ENCODE peak calls at places on chromosomes 4 and X, in five cellular contexts. I is dorsolateral prefrontal cortex; J is CD4-positive, alpha-beta T cell; F is aorta; P is lower lobe of right lung. Q is an unnamed sample.

GRCh38 chrX:121333942-121334341 is 286.5 kb downstream of the GLUD2 start:
- DNase-seq in I (no peak), J (no peak), F (no peak), P (no peak), Q (no peak)

GRCh38 chr4:113657834-113658233 is 103.7 kb downstream of the CAMK2D start:
- DNase-seq in I (no peak), J (no peak), F (no peak), P (no peak), Q (no peak)

GRCh38 chr4:58149404-58150085 is 1039.4 kb upstream of the IGFBP7 start:
- DNase-seq in I (no peak), J (no peak), F (peak), P (no peak), Q (no peak)

GRCh38 chrX:40831750-40832149 is 96.4 kb upstream of the MED14 start:
- DNase-seq in I (no peak), J (no peak), F (no peak), P (no peak), Q (no peak)

GRCh38 chr4:141142423-141142822 is 9.2 kb upstream of the RNF150 start:
- DNase-seq in I (no peak), J (no peak), F (no peak), P (no peak), Q (no peak)

GRCh38 chr4:14254252-14254651 is 626.7 kb upstream of the BOD1L1 start:
- DNase-seq in I (peak), J (no peak), F (no peak), P (peak), Q (peak)

GRCh38 chrX:109537324-109537665 is 651 bp downstream of the NXT2 start:
- DNase-seq in I (no peak), J (peak), F (no peak), P (no peak), Q (no peak)

GRCh38 chr4:56128231-56128630 is 179.5 kb downstream of the CEP135 start:
- DNase-seq in I (no peak), J (no peak), F (no peak), P (no peak), Q (no peak)

GRCh38 chrX:42269186-42269585 is 345.8 kb upstream of the CASK start:
- DNase-seq in I (no peak), J (no peak), F (no peak), P (no peak), Q (no peak)

GRCh38 chrX:134806707-134807038 is 148.4 kb upstream of the PLAC1 start:
- DNase-seq in I (no peak), J (no peak), F (no peak), P (no peak), Q (no peak)

GRCh38 chrX:134803060-134803459 is 144.8 kb upstream of the PLAC1 start:
- DNase-seq in I (no peak), J (no peak), F (no peak), P (no peak), Q (no peak)

GRCh38 chrX:134804779-134805178 is 146.5 kb upstream of the PLAC1 start:
- DNase-seq in I (no peak), J (no peak), F (no peak), P (no peak), Q (no peak)

GRCh38 chrX:134801267-134801666 is 143.0 kb upstream of the PLAC1 start:
- DNase-seq in I (no peak), J (no peak), F (no peak), P (no peak), Q (no peak)

GRCh38 chrX:134803551-134804183 is 145.4 kb upstream of the PLAC1 start:
- DNase-seq in I (no peak), J (no peak), F (no peak), P (no peak), Q (no peak)
- H3K27ac ChIP-seq in I (no peak), J (no peak), F (no peak), P (no peak), Q (no peak)

GRCh38 chrX:119478504-119478903 is 10.3 kb downstream of the SLC25A5 start:
- DNase-seq in I (no peak), J (no peak), F (no peak), P (no peak), Q (no peak)

GRCh38 chrX:119475389-119476101 is 7.3 kb downstream of the SLC25A5 start:
- DNase-seq in I (no peak), J (no peak), F (no peak), P (no peak), Q (no peak)

GRCh38 chrX:119479845-119480244 is 11.6 kb downstream of the SLC25A5 start:
- DNase-seq in I (no peak), J (no peak), F (no peak), P (no peak), Q (no peak)

GRCh38 chrX:119474615-119475388 is 6.6 kb downstream of the SLC25A5 start:
- DNase-seq in I (no peak), J (no peak), F (no peak), P (no peak), Q (no peak)

GRCh38 chrX:119477812-119478232 is 9.6 kb downstream of the SLC25A5 start:
- DNase-seq in I (no peak), J (no peak), F (no peak), P (no peak), Q (no peak)
- H3K27ac ChIP-seq in I (no peak), J (no peak), F (no peak), P (no peak), Q (no peak)

GRCh38 chr4:38804654-38805295 is at the start of gene TLR1:
- DNase-seq in I (no peak), J (no peak), F (no peak), P (no peak), Q (no peak)

GRCh38 chr4:38800956-38801450 is 3.6 kb downstream of the TLR1 start:
- DNase-seq in I (no peak), J (no peak), F (no peak), P (no peak), Q (no peak)

GRCh38 chr4:38800366-38800765 is 4.2 kb downstream of the TLR1 start:
- DNase-seq in I (no peak), J (no peak), F (no peak), P (no peak), Q (no peak)

GRCh38 chr4:38803833-38804653 is 548 bp downstream of the TLR1 start:
- DNase-seq in I (no peak), J (no peak), F (no peak), P (no peak), Q (no peak)

DNA sequence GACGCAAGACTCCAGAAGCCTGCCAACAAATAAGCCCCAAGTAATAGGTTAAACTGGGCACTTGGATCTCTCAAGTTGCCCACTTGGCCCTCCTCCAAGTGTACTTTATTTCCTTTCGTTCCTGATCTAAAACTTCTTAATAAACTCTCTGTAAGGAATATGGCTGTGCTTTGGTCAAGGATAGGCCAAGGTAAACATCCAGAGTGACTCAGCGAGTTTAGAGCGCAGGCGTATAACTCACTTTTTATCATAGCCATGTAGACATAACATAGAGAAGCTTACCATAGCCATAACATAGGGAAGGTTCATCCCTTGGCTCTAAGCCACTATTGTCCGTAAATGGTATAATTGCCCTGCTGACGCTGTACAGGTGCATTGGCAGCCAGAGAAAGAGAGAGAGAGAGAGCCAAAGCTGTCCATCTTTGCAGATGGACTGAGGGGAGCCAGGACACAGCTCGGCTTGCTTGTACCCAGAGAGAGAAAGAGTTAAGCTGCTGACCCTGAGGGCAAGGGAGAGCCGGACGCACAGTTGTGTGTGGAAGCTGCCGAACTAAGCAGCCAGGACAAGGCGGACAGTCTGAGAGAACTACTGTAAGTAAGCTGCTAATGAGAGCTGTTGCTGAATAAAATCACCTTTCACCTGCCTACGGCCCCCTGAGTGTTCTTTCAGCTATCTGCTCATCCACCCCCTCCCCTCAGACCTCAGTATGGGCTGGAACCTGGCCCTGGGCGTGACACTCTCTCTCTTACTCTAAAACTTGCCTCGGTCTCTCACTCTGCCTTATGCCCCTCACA is 1.8 kb downstream of the TLR1 start:
- DNase-seq in I (no peak), J (no peak), F (no peak), P (no peak), Q (no peak)
- H3K27ac ChIP-seq in I (peak), J (no peak), F (no peak), P (no peak), Q (peak)

DNA sequence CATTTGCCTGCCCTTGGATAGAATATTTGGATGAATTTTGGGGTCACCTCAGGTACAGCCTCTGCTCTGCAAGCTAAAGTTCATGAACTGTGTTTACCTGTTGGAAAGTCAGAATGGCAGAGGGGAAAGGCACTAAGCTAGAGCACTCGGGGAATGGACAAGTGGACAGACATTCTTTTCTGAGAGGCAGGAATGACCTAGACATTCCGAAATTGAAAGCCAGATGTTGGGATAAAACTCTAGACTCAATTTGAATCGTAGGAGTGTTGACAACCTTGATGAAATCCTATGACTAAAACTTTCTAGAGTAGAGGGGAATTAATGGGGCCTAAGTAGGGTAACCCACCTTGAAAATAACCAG is 56.1 kb downstream of the LUZP4 start:
- DNase-seq in I (no peak), J (no peak), F (no peak), P (no peak), Q (no peak)
- H3K27ac ChIP-seq in I (peak), J (no peak), F (peak), P (peak), Q (peak)

GRCh38 chr4:190016369-190017289 is 10.4 kb downstream of the FRG2 start:
- DNase-seq in I (no peak), J (no peak), F (no peak), P (no peak), Q (no peak)
- H3K27ac ChIP-seq in I (no peak), J (no peak), F (no peak), P (no peak), Q (no peak)

GRCh38 chrX:3713225-3713936 is at the start of gene PRKX:
- DNase-seq in I (no peak), J (peak), F (peak), P (peak), Q (peak)
- H3K27ac ChIP-seq in I (peak), J (peak), F (no peak), P (peak), Q (peak)

GRCh38 chr4:65592089-65592488 is 78.2 kb downstream of the EPHA5 start:
- DNase-seq in I (no peak), J (no peak), F (no peak), P (no peak), Q (no peak)

DNA sequence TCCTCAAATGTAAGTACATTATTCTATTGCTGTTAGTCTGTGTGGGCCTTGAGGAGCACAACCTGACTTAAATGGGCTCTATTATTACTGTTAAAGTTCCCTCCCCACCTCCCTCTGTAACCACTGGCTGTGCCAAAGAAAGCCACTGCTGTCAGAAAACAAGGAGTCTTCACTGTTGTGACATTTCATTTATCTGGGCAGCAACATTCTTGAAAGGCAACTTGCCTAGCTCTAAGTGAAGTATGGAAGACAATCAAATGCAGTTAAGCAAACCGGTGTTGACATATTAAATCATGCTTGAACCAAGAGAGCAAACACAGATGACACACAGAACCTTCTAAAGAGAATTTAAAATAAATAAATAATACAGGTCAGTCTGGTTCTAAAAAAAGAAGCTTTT is 81.0 kb downstream of the EPHA5 start:
- DNase-seq in I (no peak), J (no peak), F (no peak), P (no peak), Q (no peak)
- H3K27ac ChIP-seq in I (no peak), J (no peak), F (no peak), P (no peak), Q (no peak)

GRCh38 chr4:31084806-31085416 is 364.7 kb downstream of the PCDH7 start:
- DNase-seq in I (no peak), J (no peak), F (peak), P (no peak), Q (no peak)
- H3K27ac ChIP-seq in I (no peak), J (no peak), F (peak), P (no peak), Q (no peak)

DNA sequence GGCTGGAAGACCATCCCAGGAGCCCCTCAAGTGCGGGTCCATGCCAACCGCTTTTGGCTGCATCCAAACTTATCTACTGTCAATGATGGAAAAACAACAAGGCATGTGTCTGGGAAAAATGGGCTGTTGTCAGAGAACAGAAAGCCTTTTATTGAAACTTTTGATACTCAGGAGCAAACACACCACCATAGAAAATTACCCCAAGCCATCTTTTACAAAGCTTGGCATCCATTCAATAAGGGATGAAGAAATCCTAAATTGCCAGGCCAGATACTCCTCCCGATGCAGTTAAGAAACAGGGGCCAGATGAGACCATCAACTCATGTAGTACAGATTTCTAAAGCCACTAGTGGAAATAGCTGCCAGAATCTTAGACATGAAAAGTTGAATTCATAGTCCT is 145.3 kb upstream of the MAP3K15 start:
- DNase-seq in I (no peak), J (no peak), F (no peak), P (no peak), Q (no peak)
- H3K27ac ChIP-seq in I (peak), J (no peak), F (no peak), P (no peak), Q (peak)